ENCODE peak calls at places on chromosomes 3 and 15, in eight cellular contexts. One of them, this sample, is unnamed.
A peak's percentile ranks its signal among the peaks of the same experiment; 100 is the strongest.

GRCh38 chr15:29593629-29594028 is 228.6 kb downstream of the TJP1 start:
- DNase-seq in astrocyte of the cerebellum: no peak
- DNase-seq in ELR: no peak
- DNase-seq in naive thymus-derived CD8-positive, alpha-beta T cell: no peak
- DNase-seq in breast epithelium: no peak
- DNase-seq in anterior cingulate cortex: no peak
- DNase-seq in hypothalamus: no peak
- DNase-seq in activated naive CD4-positive, alpha-beta T cell treated with anti-CD3 and anti-CD28 coated beads, Interleukin-2, amount 10 ng/mL, durations not matched to agents 7 days and 5 days: no peak
- DNase-seq in this sample: no peak

GRCh38 chr3:195570344-195570743 is 13.4 kb downstream of the APOD start:
- DNase-seq in astrocyte of the cerebellum: no peak
- DNase-seq in ELR: no peak
- DNase-seq in naive thymus-derived CD8-positive, alpha-beta T cell: no peak
- DNase-seq in breast epithelium: no peak
- DNase-seq in anterior cingulate cortex: no peak
- DNase-seq in hypothalamus: no peak
- DNase-seq in activated naive CD4-positive, alpha-beta T cell treated with anti-CD3 and anti-CD28 coated beads, Interleukin-2, amount 10 ng/mL, durations not matched to agents 7 days and 5 days: no peak
- DNase-seq in this sample: no peak

GRCh38 chr3:47482411-47482810 is 6.7 kb upstream of the SCAP start:
- DNase-seq in astrocyte of the cerebellum: no peak
- DNase-seq in ELR: no peak
- DNase-seq in naive thymus-derived CD8-positive, alpha-beta T cell: no peak
- DNase-seq in breast epithelium: no peak
- DNase-seq in anterior cingulate cortex: no peak
- DNase-seq in hypothalamus: no peak
- DNase-seq in activated naive CD4-positive, alpha-beta T cell treated with anti-CD3 and anti-CD28 coated beads, Interleukin-2, amount 10 ng/mL, durations not matched to agents 7 days and 5 days: no peak
- DNase-seq in this sample: no peak

GRCh38 chr3:82354181-82354696 is 592.8 kb upstream of the GBE1 start:
- DNase-seq in astrocyte of the cerebellum: peak; percentile 6
- DNase-seq in ELR: no peak
- DNase-seq in naive thymus-derived CD8-positive, alpha-beta T cell: no peak
- DNase-seq in breast epithelium: no peak
- DNase-seq in anterior cingulate cortex: no peak
- DNase-seq in hypothalamus: no peak
- DNase-seq in activated naive CD4-positive, alpha-beta T cell treated with anti-CD3 and anti-CD28 coated beads, Interleukin-2, amount 10 ng/mL, durations not matched to agents 7 days and 5 days: no peak
- DNase-seq in this sample: no peak

GRCh38 chr3:14143826-14144225 is 19.0 kb downstream of the TMEM43 start:
- DNase-seq in astrocyte of the cerebellum: peak; percentile 93
- DNase-seq in ELR: peak; percentile 94
- DNase-seq in naive thymus-derived CD8-positive, alpha-beta T cell: no peak
- DNase-seq in breast epithelium: no peak
- DNase-seq in anterior cingulate cortex: no peak
- DNase-seq in hypothalamus: no peak
- DNase-seq in activated naive CD4-positive, alpha-beta T cell treated with anti-CD3 and anti-CD28 coated beads, Interleukin-2, amount 10 ng/mL, durations not matched to agents 7 days and 5 days: peak; percentile 15
- DNase-seq in this sample: peak; percentile 91

GRCh38 chr3:188165596-188165995 is 11.6 kb downstream of the LPP start:
- DNase-seq in astrocyte of the cerebellum: no peak
- DNase-seq in ELR: peak; percentile 28
- DNase-seq in naive thymus-derived CD8-positive, alpha-beta T cell: no peak
- DNase-seq in breast epithelium: no peak
- DNase-seq in anterior cingulate cortex: no peak
- DNase-seq in hypothalamus: no peak
- DNase-seq in activated naive CD4-positive, alpha-beta T cell treated with anti-CD3 and anti-CD28 coated beads, Interleukin-2, amount 10 ng/mL, durations not matched to agents 7 days and 5 days: no peak
- DNase-seq in this sample: no peak

GRCh38 chr3:178255315-178255714 is 280.9 kb upstream of the KCNMB2 start:
- DNase-seq in astrocyte of the cerebellum: peak; percentile 20
- DNase-seq in ELR: no peak
- DNase-seq in naive thymus-derived CD8-positive, alpha-beta T cell: no peak
- DNase-seq in breast epithelium: no peak
- DNase-seq in anterior cingulate cortex: no peak
- DNase-seq in hypothalamus: no peak
- DNase-seq in activated naive CD4-positive, alpha-beta T cell treated with anti-CD3 and anti-CD28 coated beads, Interleukin-2, amount 10 ng/mL, durations not matched to agents 7 days and 5 days: no peak
- DNase-seq in this sample: no peak

GRCh38 chr15:69679623-69680228 is 227.1 kb downstream of the RPLP1 start:
- DNase-seq in astrocyte of the cerebellum: no peak
- DNase-seq in ELR: no peak
- DNase-seq in naive thymus-derived CD8-positive, alpha-beta T cell: no peak
- DNase-seq in breast epithelium: no peak
- DNase-seq in anterior cingulate cortex: no peak
- DNase-seq in hypothalamus: no peak
- DNase-seq in activated naive CD4-positive, alpha-beta T cell treated with anti-CD3 and anti-CD28 coated beads, Interleukin-2, amount 10 ng/mL, durations not matched to agents 7 days and 5 days: peak; percentile 24
- DNase-seq in this sample: no peak

GRCh38 chr3:14784087-14784596 is 34.6 kb upstream of the FGD5 start:
- DNase-seq in astrocyte of the cerebellum: no peak
- DNase-seq in ELR: no peak
- DNase-seq in naive thymus-derived CD8-positive, alpha-beta T cell: no peak
- DNase-seq in breast epithelium: no peak
- DNase-seq in anterior cingulate cortex: peak; percentile 15
- DNase-seq in hypothalamus: no peak
- DNase-seq in activated naive CD4-positive, alpha-beta T cell treated with anti-CD3 and anti-CD28 coated beads, Interleukin-2, amount 10 ng/mL, durations not matched to agents 7 days and 5 days: no peak
- DNase-seq in this sample: no peak

GRCh38 chr3:150746791-150747590 is 16.0 kb downstream of the SIAH2 start:
- DNase-seq in astrocyte of the cerebellum: no peak
- DNase-seq in ELR: no peak
- DNase-seq in naive thymus-derived CD8-positive, alpha-beta T cell: no peak
- DNase-seq in breast epithelium: no peak
- DNase-seq in anterior cingulate cortex: no peak
- DNase-seq in hypothalamus: no peak
- DNase-seq in activated naive CD4-positive, alpha-beta T cell treated with anti-CD3 and anti-CD28 coated beads, Interleukin-2, amount 10 ng/mL, durations not matched to agents 7 days and 5 days: no peak
- DNase-seq in this sample: no peak

GRCh38 chr15:84142888-84143337 is 92.7 kb upstream of the GOLGA6L4 start:
- DNase-seq in astrocyte of the cerebellum: peak; percentile 70
- DNase-seq in ELR: peak; percentile 78
- DNase-seq in naive thymus-derived CD8-positive, alpha-beta T cell: peak; percentile 64
- DNase-seq in breast epithelium: peak; percentile 70
- DNase-seq in anterior cingulate cortex: peak; percentile 32
- DNase-seq in hypothalamus: peak; percentile 19
- DNase-seq in activated naive CD4-positive, alpha-beta T cell treated with anti-CD3 and anti-CD28 coated beads, Interleukin-2, amount 10 ng/mL, durations not matched to agents 7 days and 5 days: peak; percentile 80
- DNase-seq in this sample: peak; percentile 74

GRCh38 chr15:64016257-64016656 is 30.0 kb downstream of the DAPK2 start:
- DNase-seq in astrocyte of the cerebellum: no peak
- DNase-seq in ELR: no peak
- DNase-seq in naive thymus-derived CD8-positive, alpha-beta T cell: no peak
- DNase-seq in breast epithelium: no peak
- DNase-seq in anterior cingulate cortex: no peak
- DNase-seq in hypothalamus: no peak
- DNase-seq in activated naive CD4-positive, alpha-beta T cell treated with anti-CD3 and anti-CD28 coated beads, Interleukin-2, amount 10 ng/mL, durations not matched to agents 7 days and 5 days: no peak
- DNase-seq in this sample: no peak

This sample was measured in bronchial epithelial cell.